ENCODE peak calls at places on chromosomes 16 and 17, in four cellular contexts. Q, H, Y and G are unnamed samples.
A peak's percentile ranks its signal among the peaks of the same experiment; 100 is the strongest.

GRCh38 chr17:55783684-55784245 is 32.9 kb downstream of the PCTP start:
- DNase-seq in Q (peak; percentile 35), Y (peak; percentile 76), H (no peak), G (no peak)

GRCh38 chr16:23124315-23124714 is 24.9 kb downstream of the USP31 start:
- DNase-seq in Y (peak; percentile 94), Q (no peak), H (no peak), G (peak; percentile 22)

GRCh38 chr17:77233635-77234334 is 93.0 kb downstream of the SEC14L1 start:
- DNase-seq in Q (peak; percentile 55), Y (peak; percentile 86), H (no peak), G (no peak)

GRCh38 chr17:16879686-16880085 is 92.2 kb downstream of the TNFRSF13B start:
- DNase-seq in Q (peak; percentile 18), Y (no peak), H (no peak), G (no peak)

GRCh38 chr16:6160871-6161270 is 1063.3 kb upstream of the EEF2KMT start:
- DNase-seq in H (no peak), Q (no peak), Y (no peak), G (no peak)

GRCh38 chr17:1736348-1737281 is 6.1 kb upstream of the SERPINF2 start:
- DNase-seq in Q (peak; percentile 46), H (no peak), Y (peak; percentile 81), G (no peak)

GRCh38 chr17:11795906-11796305 is 197.6 kb downstream of the DNAH9 start:
- DNase-seq in H (no peak), Y (no peak), Q (no peak), G (no peak)

GRCh38 chr17:41496803-41497484 is 7.2 kb upstream of the KRT36 start:
- DNase-seq in Q (peak; percentile 76), H (no peak), Y (peak; percentile 93), G (no peak)

GRCh38 chr17:20986767-20987510 is 55.9 kb downstream of the USP22 start:
- DNase-seq in Q (no peak), Y (no peak), H (no peak), G (no peak)

GRCh38 chr17:21689604-21690003 is 2.7 kb upstream of the KCNJ18 start:
- DNase-seq in H (no peak), Y (peak; percentile 99), Q (no peak), G (no peak)

GRCh38 chr16:55479560-55480197 is 681 bp downstream of the MMP2 start:
- DNase-seq in H (no peak), Y (peak; percentile 64), Q (no peak), G (no peak)

GRCh38 chr17:46818319-46818928 is at the start of gene WNT3:
- DNase-seq in Y (no peak), H (no peak), Q (no peak), G (no peak)

GRCh38 chr17:67452681-67453554 is 75.8 kb downstream of the PITPNC1 start:
- DNase-seq in Q (no peak), H (no peak), Y (no peak), G (no peak)

GRCh38 chr17:17018021-17018441 is 24.2 kb upstream of the MPRIP start:
- DNase-seq in H (no peak), Q (no peak), Y (no peak), G (no peak)

GRCh38 chr16:84876873-84877606 is 57.3 kb downstream of the CRISPLD2 start:
- DNase-seq in Q (no peak), Y (no peak), H (no peak), G (no peak)
- H3K27ac ChIP-seq in Q (no peak overlapping the region), Y (no peak overlapping the region), H (no peak overlapping the region), G (no peak overlapping the region)

DNA sequence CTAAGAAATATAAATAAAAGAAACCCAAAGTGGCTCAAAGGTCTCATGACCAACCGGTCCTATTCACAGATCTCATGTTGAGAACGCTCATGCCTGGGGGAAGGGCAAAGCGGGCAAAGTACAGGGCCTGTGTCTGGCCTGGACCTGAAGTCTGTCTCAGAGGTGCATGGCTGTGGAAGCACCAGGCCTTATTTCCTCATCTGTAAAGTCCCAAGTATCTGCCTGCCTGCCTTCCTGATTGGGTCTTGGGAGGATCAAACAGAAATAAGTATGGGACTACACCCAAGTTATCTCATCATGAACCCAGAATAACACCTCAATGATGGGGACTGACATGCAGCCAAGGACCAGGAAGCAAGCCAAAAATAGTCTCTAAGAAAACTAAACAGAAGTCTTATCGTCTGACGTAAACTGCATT is 14.2 kb downstream of the AXIN2 start:
- DNase-seq in Q (peak; percentile 73), H (no peak), Y (no peak), G (no peak)
- H3K27ac ChIP-seq in Q (peak overlapping the region; percentile 70), H (no peak overlapping the region), Y (no peak overlapping the region), G (peak overlapping the region; percentile 39)

DNA sequence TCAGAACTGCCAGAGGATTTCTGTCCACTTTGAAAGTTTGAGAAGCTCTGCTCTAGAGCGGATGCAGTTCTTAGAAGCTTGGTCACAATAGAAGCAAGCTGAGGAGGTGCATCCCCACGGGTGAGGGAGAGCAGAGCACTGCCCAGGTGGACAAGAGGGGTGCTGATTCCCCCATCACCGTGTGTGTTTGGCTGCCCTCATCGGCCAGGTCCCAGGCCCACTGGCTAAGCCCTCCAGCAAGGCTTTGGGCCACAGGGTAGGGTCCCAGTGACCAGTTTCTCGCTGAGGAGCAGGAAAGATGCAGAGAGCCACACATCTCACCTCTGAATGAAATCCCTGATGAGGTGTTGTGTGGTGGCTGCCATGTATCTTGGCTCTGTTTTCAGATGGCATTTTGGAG is 26.9 kb downstream of the NMT1 start:
- DNase-seq in Y (no peak), Q (no peak), H (no peak), G (no peak)
- H3K27ac ChIP-seq in Y (peak overlapping the region; percentile 53), Q (no peak overlapping the region), H (no peak overlapping the region), G (peak overlapping the region; percentile 86)

GRCh38 chr16:57699481-57699880 is 4.9 kb downstream of the DRC7 start:
- DNase-seq in H (no peak), Q (no peak), Y (no peak), G (no peak)

GRCh38 chr16:57703416-57704010 is 8.9 kb downstream of the DRC7 start:
- DNase-seq in Q (no peak), H (no peak), Y (no peak), G (no peak)

GRCh38 chr16:57700801-57701551 is 6.4 kb downstream of the DRC7 start:
- DNase-seq in Y (no peak), H (no peak), Q (no peak), G (no peak)

GRCh38 chr16:57699899-57700298 is 5.3 kb downstream of the DRC7 start:
- DNase-seq in H (no peak), Q (peak; percentile 17), Y (no peak), G (no peak)

GRCh38 chr16:57701759-57702371 is 7.3 kb downstream of the DRC7 start:
- DNase-seq in H (no peak), Q (no peak), Y (no peak), G (no peak)
- H3K27ac ChIP-seq in H (no peak overlapping the region), Q (no peak overlapping the region), Y (no peak overlapping the region), G (no peak overlapping the region)

GRCh38 chr17:19579867-19580565 is 46.4 kb downstream of the SLC47A1 start:
- DNase-seq in Q (no peak), Y (peak; percentile 60), H (no peak), G (no peak)

GRCh38 chr17:19579192-19579668 is 45.6 kb downstream of the SLC47A1 start:
- DNase-seq in H (no peak), Q (no peak), Y (no peak), G (no peak)

GRCh38 chr17:19578545-19578944 is 44.9 kb downstream of the SLC47A1 start:
- DNase-seq in Y (peak; percentile 49), H (no peak), Q (no peak), G (no peak)

GRCh38 chr17:19583871-19584270 is 50.2 kb downstream of the SLC47A1 start:
- DNase-seq in H (no peak), Y (no peak), Q (no peak), G (no peak)
- H3K27ac ChIP-seq in H (no peak overlapping the region), Y (no peak overlapping the region), Q (no peak overlapping the region), G (no peak overlapping the region)

GRCh38 chr17:79027925-79028491 is 4.0 kb downstream of the C1QTNF1 start:
- DNase-seq in H (no peak), Y (peak; percentile 37), Q (no peak), G (no peak)
- H3K27ac ChIP-seq in H (no peak overlapping the region), Y (no peak overlapping the region), Q (peak overlapping the region; percentile 62), G (no peak overlapping the region)

GRCh38 chr17:50221500-50222480 is 20.4 kb upstream of the COL1A1 start:
- DNase-seq in H (no peak), Y (peak; percentile 95), Q (no peak), G (no peak)
- H3K27ac ChIP-seq in H (no peak overlapping the region), Y (peak overlapping the region; percentile 98), Q (peak overlapping the region; percentile 43), G (no peak overlapping the region)

GRCh38 chr17:80783971-80784370 is 207.7 kb upstream of the CHMP6 start:
- DNase-seq in Q (no peak), H (no peak), Y (no peak), G (no peak)
- H3K27ac ChIP-seq in Q (no peak overlapping the region), H (no peak overlapping the region), Y (peak overlapping the region; percentile 47), G (no peak overlapping the region)